ENCODE peak calls at places on chromosome 22, in four cellular contexts. G is K562, K is HepG2, V is GM12878. H is an unnamed sample.

GRCh38 chr22:23282089-23282501 is 101.8 kb downstream of the BCR start:
- DNase-seq in K (no peak), G (no peak), V (no peak), H (no peak)

GRCh38 chr22:17781319-17782031 is 7.2 kb upstream of the BID start:
- DNase-seq in K (peak), V (peak), G (peak), H (peak)

GRCh38 chr22:25508161-25508560 is 56.3 kb upstream of the GRK3 start:
- DNase-seq in V (no peak), K (no peak), G (no peak), H (no peak)

GRCh38 chr22:46010177-46010867 is 33.4 kb upstream of the WNT7B start:
- DNase-seq in G (no peak), V (no peak), K (no peak), H (no peak)

GRCh38 chr22:18905540-18906409 is at the start of gene DGCR6:
- DNase-seq in K (no peak), V (no peak), G (no peak), H (no peak)

GRCh38 chr22:45777046-45777851 is 105.6 kb downstream of the ATXN10 start:
- DNase-seq in K (no peak), V (no peak), G (no peak), H (no peak)

GRCh38 chr22:37386441-37386840 is 40.8 kb downstream of the ELFN2 start:
- DNase-seq in K (no peak), G (peak), V (no peak), H (no peak)

GRCh38 chr22:45912910-45913309 is 64.1 kb downstream of the WNT7B start:
- DNase-seq in G (no peak), K (no peak), V (no peak), H (no peak)

GRCh38 chr22:37481347-37481907 is 4.8 kb downstream of the MFNG start:
- DNase-seq in K (no peak), G (no peak), V (no peak), H (no peak)

GRCh38 chr22:27238935-27239510 is 562.5 kb downstream of the MN1 start:
- DNase-seq in K (no peak), G (peak), V (no peak), H (peak)

GRCh38 chr22:19149047-19149883 is 827 bp downstream of the GSC2 start:
- DNase-seq in K (no peak), V (no peak), G (no peak), H (peak)

GRCh38 chr22:21755855-21756284 is 20.3 kb upstream of the YPEL1 start:
- DNase-seq in K (peak), G (peak), V (peak), H (no peak)

GRCh38 chr22:37021710-37022482 is 2.4 kb downstream of the MPST start:
- DNase-seq in G (peak), K (no peak), V (no peak), H (peak)

GRCh38 chr22:42848941-42849340 is 8.1 kb downstream of the ARFGAP3 start:
- DNase-seq in V (no peak), G (no peak), K (no peak), H (no peak)

GRCh38 chr22:42847110-42847509 is 10.0 kb downstream of the ARFGAP3 start:
- DNase-seq in G (no peak), V (no peak), K (no peak), H (no peak)

GRCh38 chr22:42842658-42843370 is 14.3 kb downstream of the ARFGAP3 start:
- DNase-seq in V (no peak), G (no peak), K (no peak), H (no peak)

GRCh38 chr22:42841444-42841843 is 15.6 kb downstream of the ARFGAP3 start:
- DNase-seq in G (no peak), K (no peak), V (no peak), H (no peak)

DNA sequence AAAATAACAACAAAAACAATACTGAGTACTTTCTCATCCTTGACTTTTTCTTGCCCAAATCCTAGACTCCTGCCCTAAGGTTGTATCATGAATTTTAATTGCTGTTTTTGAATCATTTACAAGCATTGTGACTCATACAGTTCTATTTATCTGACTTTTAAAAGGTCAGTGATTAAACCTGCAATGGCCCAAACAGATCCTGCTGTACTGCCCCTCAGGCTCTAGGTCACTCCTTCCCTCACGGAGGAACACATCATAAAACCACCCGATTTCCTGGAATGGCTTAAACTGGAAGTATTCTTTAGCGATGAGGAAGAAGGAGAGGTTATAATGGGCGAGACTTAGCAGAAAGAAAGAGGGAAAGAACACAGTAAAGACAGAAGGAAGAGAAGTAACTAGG is 12.3 kb downstream of the ARFGAP3 start:
- DNase-seq in K (no peak), G (no peak), V (no peak), H (no peak)
- TF ChIP-seq MXI1 in K (no peak), G (no peak), V (no peak), H (no peak)

GRCh38 chr22:20404881-20405280 is 10.9 kb downstream of the ZNF74 start:
- DNase-seq in G (no peak), K (no peak), V (no peak), H (no peak)

GRCh38 chr22:20401376-20402020 is 7.5 kb downstream of the ZNF74 start:
- DNase-seq in K (no peak), V (no peak), G (no peak), H (no peak)

GRCh38 chr22:20402960-20403778 is 9.2 kb downstream of the ZNF74 start:
- DNase-seq in V (no peak), K (no peak), G (no peak), H (no peak)

GRCh38 chr22:20405291-20405930 is 11.5 kb downstream of the ZNF74 start:
- DNase-seq in G (no peak), K (no peak), V (no peak), H (no peak)

GRCh38 chr22:20403779-20404140 is 9.8 kb downstream of the ZNF74 start:
- DNase-seq in V (no peak), G (no peak), K (no peak), H (no peak)
- TF ChIP-seq SIN3A in V (no peak), G (no peak), K (no peak), H (no peak)

DNA sequence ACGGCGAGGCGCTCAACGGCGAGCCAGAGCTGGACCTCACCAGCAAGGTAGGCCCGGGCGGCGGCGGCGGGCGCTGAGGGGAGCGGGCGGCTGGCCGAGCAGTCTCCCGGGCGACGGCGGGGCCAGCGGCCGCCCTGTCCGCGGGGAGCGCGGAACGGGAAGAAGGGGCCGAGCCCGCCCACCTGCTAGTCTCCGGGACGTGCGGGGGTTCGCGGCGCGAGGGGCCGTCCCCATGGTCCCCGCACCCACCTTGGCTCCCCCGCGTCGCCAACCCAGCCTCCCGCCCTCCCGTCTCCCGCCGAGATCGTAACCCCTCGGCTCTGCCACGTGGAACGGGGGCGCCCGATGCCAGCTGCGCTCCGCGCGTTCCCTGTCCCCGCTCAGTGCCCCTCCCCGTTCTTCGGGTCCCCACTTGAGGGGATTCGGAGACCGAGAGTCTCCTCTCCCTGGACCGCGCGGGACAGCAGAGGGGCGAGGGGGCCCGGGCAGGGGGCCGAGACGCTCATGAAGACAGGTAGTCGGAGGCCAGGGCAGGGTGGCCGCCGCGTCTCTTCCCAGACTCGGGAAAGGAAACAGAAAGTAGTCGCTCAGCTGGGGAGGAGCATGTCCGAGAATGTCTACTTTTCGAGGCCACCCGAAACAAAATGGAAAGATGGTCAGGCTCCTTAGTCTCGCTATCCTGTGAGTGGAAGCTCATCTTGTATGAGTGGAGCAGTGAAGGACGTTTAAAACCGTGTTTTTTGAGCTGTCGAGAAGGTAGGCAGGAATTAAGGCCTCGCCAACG is 549 bp downstream of the GTPBP1 start:
- DNase-seq in K (no peak), G (no peak), V (no peak), H (peak)
- TF ChIP-seq MXI1 in K (peak), G (no peak), V (peak), H (peak)

GRCh38 chr22:47331750-47332149 is 569.3 kb downstream of the TBC1D22A start:
- DNase-seq in K (no peak), G (no peak), V (no peak), H (no peak)

GRCh38 chr22:47334596-47334995 is 572.1 kb downstream of the TBC1D22A start:
- DNase-seq in V (no peak), G (no peak), K (no peak), H (no peak)

GRCh38 chr22:47329727-47330653 is 567.5 kb downstream of the TBC1D22A start:
- DNase-seq in V (no peak), K (no peak), G (no peak), H (no peak)

GRCh38 chr22:47333625-47334024 is 571.2 kb downstream of the TBC1D22A start:
- DNase-seq in K (peak), V (no peak), G (no peak), H (no peak)

GRCh38 chr22:47332246-47332980 is 570.0 kb downstream of the TBC1D22A start:
- DNase-seq in V (no peak), K (no peak), G (no peak), H (no peak)
- TF ChIP-seq SIN3A in V (no peak), K (no peak), G (no peak), H (no peak)

DNA sequence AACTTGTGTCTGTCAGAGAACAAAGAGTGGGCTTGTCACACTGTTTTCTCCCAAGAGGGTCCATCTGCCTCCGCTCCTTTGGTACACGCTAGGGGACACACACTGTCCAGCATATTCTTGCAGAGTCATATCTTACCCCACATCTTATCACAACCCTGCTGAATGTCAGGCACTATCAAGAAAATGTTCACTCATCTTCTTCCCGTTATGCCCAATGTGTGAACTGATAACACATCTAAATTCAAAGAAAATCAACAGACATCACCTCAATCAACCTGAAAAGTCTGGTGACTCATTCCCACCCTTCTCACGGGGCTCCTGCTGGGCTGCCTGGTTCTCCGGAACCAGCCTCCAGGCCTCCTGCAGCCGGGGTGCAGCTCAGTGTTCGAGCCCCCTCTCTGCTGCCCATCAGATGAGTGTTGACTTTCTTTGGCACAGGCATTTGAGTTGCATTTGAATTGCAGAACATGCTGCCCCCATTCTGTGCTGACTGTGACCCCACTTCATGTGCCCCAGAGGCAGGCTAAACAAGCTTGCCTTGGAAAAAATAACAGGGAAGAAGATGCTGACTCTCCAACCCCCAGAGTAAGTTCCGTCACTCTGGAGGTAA is 19.4 kb downstream of the GRAP2 start:
- DNase-seq in G (peak), K (no peak), V (no peak), H (no peak)
- TF ChIP-seq MXI1 in G (no peak), K (no peak), V (no peak), H (no peak)

GRCh38 chr22:31544481-31545480 is 48.4 kb downstream of the SFI1 start:
- DNase-seq in G (no peak), V (no peak), K (peak), H (no peak)
- TF ChIP-seq SIN3A in G (no peak), V (no peak), K (no peak), H (no peak)

DNA sequence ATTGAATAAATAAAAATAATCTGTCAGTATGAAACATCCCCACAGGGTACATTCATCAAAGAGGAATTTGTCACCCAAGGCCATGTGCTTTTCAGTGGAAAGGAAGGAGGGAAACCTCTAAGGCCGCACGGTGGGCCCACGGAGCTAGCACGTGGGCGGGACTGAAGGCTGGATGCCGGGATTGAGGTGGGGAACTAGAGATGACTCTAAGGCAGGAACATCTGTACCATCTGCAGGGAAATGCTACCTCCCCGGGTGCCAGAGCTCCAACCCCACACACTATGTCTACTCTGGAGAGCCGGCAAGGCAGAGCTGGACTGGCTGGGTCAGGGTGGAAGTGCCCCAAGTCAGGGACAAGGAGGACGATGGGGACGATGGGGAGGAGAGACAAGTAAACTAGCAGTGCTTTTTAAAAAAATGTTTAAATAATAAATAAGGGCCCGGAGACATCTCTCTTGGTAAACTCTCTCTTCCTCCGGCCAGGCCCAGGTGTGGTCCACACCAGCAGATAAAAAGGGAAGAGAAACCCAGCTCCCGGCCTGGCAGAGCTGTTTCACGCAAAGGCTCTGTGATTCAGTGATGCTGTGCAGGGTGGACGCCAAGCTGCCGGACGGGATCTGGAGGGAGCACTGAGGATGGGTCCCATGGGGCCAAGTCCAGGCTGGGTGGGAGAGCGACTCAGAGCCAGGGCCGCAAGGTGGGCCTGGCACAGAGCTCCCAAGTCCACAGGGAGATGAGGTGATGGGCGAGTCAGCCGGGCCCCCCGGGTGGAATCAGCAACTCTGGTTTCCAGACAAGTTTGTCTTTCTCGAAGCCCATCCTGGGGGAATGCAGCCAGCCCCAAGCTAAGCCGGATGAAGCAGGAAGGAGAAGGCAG is 5.8 kb downstream of the LIF start:
- DNase-seq in G (no peak), K (no peak), V (no peak), H (no peak)
- TF ChIP-seq MXI1 in G (no peak), K (no peak), V (no peak), H (no peak)

GRCh38 chr22:49787861-49788260 is 39.8 kb downstream of the BRD1 start:
- DNase-seq in K (no peak), G (no peak), V (no peak), H (no peak)

GRCh38 chr22:49789289-49790141 is 38.2 kb downstream of the BRD1 start:
- DNase-seq in V (no peak), K (peak), G (no peak), H (peak)

GRCh38 chr22:49790912-49791311 is 36.8 kb downstream of the BRD1 start:
- DNase-seq in V (no peak), K (no peak), G (no peak), H (no peak)

GRCh38 chr22:49786976-49787843 is 40.5 kb downstream of the BRD1 start:
- DNase-seq in V (no peak), G (no peak), K (no peak), H (no peak)

GRCh38 chr22:49788492-49788891 is 39.2 kb downstream of the BRD1 start:
- DNase-seq in G (no peak), V (no peak), K (no peak), H (no peak)
- TF ChIP-seq SIN3A in G (no peak), V (no peak), K (no peak), H (no peak)

DNA sequence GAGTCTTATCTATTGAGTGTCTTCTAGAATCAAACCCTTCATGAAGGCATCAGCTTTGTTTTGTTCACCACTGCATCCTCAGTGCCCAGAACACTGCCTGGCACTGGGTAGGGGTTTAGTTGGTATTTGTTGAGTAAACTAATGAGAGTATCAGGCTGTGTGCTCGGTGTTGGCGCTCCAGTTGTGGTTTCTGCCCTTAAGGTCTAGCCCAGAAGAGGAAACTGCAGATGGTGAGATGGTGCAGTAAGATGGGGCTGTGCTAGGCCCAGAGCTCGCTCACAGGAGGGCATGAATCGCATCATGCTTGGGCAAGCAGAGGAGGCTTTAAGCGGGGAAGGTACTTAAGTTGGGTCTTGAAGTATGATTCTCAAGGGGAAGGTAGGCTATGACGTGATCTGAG is 97.2 kb downstream of the FBXO7 start:
- DNase-seq in V (no peak), G (no peak), K (no peak), H (no peak)
- TF ChIP-seq MXI1 in V (no peak), G (no peak), K (no peak), H (no peak)

GRCh38 chr22:42194953-42195352 is 64.3 kb upstream of the CYP2D6 start:
- DNase-seq in G (no peak), V (no peak), K (no peak), H (no peak)
- TF ChIP-seq SIN3A in G (no peak), V (no peak), K (no peak), H (no peak)